ENCODE peak calls at places on chromosomes 5 and 9, in four cellular contexts. V is uterus, R is brain microvascular endothelial cell, B is tibial nerve. N is an unnamed sample.

GRCh38 chr5:115857621-115858349 is 16.1 kb downstream of the AP3S1 start:
- DNase-seq in V (no peak), R (peak; percentile 72), B (no peak), N (no peak)

GRCh38 chr5:35990941-35991592 is at the start of gene UGT3A1:
- DNase-seq in V (no peak), B (no peak), R (no peak), N (no peak)

GRCh38 chr5:56608216-56608925 is 207.0 kb upstream of the MAP3K1 start:
- DNase-seq in R (no peak), B (no peak), V (no peak), N (no peak)

GRCh38 chr9:68967800-68968199 is 46.1 kb downstream of the PRKACG start:
- DNase-seq in R (no peak), B (no peak), V (no peak), N (no peak)

GRCh38 chr9:137390553-137391410 is 32.2 kb downstream of the EXD3 start:
- DNase-seq in V (no peak), B (no peak), R (no peak), N (no peak)

GRCh38 chr9:70470050-70471015 is 55.9 kb upstream of the KLF9 start:
- DNase-seq in V (no peak), R (no peak), B (no peak), N (no peak)

GRCh38 chr5:115732026-115732425 is 84.4 kb downstream of the CDO1 start:
- DNase-seq in V (no peak), R (no peak), B (no peak), N (no peak)

GRCh38 chr9:4820172-4820571 is 27.4 kb downstream of the RCL1 start:
- DNase-seq in B (no peak), V (no peak), R (no peak), N (no peak)

GRCh38 chr5:95081500-95082355 is 203.2 kb downstream of the MCTP1 start:
- DNase-seq in V (peak; percentile 24), R (peak; percentile 84), B (peak; percentile 49), N (peak; percentile 73)

GRCh38 chr5:144469106-144469505 is 298.4 kb downstream of the KCTD16 start:
- DNase-seq in V (no peak), R (no peak), B (no peak), N (no peak)

GRCh38 chr5:51977014-51977413 is 593.8 kb downstream of the ISL1 start:
- DNase-seq in R (no peak), B (no peak), V (no peak), N (no peak)

GRCh38 chr5:115457985-115458384 is 86.6 kb downstream of the FEM1C start:
- DNase-seq in B (no peak), R (no peak), V (no peak), N (no peak)

GRCh38 chr9:117464941-117465616 is 50.2 kb upstream of the ASTN2 start:
- DNase-seq in R (no peak), V (no peak), B (no peak), N (no peak)

GRCh38 chr5:178527458-178528307 is 62.5 kb downstream of the COL23A1 start:
- DNase-seq in R (no peak), B (no peak), V (no peak), N (no peak)

GRCh38 chr9:95511952-95512750 is 4.6 kb downstream of the PTCH1 start:
- DNase-seq in R (no peak), V (no peak), B (no peak), N (peak; percentile 97)

GRCh38 chr5:159463590-159464321 is 133.5 kb upstream of the IL12B start:
- DNase-seq in R (peak; percentile 67), B (no peak), V (no peak), N (peak; percentile 80)

GRCh38 chr5:136251502-136251901 is 58.5 kb upstream of the SMIM32 start:
- DNase-seq in V (no peak), R (no peak), B (no peak), N (no peak)

GRCh38 chr5:97854871-97855762 is 672.1 kb upstream of the RIOK2 start:
- DNase-seq in R (peak; percentile 53), V (no peak), B (no peak), N (no peak)

GRCh38 chr5:74241751-74242140 is 398.8 kb downstream of the ENC1 start:
- DNase-seq in R (no peak), V (no peak), B (no peak), N (peak; percentile 51)

GRCh38 chr5:55324815-55325418 is 17.1 kb downstream of the MTREX start:
- DNase-seq in B (no peak), V (no peak), R (peak; percentile 29), N (no peak)

GRCh38 chr9:113530022-113530635 is 66.6 kb downstream of the RGS3 start:
- DNase-seq in B (no peak), V (no peak), R (no peak), N (no peak)

GRCh38 chr5:90345684-90346083 is 63.9 kb downstream of the CETN3 start:
- DNase-seq in B (no peak), V (no peak), R (no peak), N (no peak)

GRCh38 chr5:64635056-64635686 is 55.1 kb upstream of the SHISAL2B start:
- DNase-seq in V (no peak), B (no peak), R (no peak), N (no peak)

GRCh38 chr9:113381909-113382411 is 5.2 kb upstream of the HDHD3 start:
- DNase-seq in V (no peak), B (no peak), R (no peak), N (no peak)

GRCh38 chr5:132417889-132418432 is 48.5 kb downstream of the SLC22A5 start:
- DNase-seq in V (no peak), B (no peak), R (no peak), N (no peak)
- H3K27ac ChIP-seq in V (peak overlapping the region; percentile 57), B (no peak overlapping the region), R (no peak overlapping the region), N (no peak overlapping the region)

GRCh38 chr5:171493646-171494393 is 74.4 kb downstream of the FGF18 start:
- DNase-seq in B (no peak), R (no peak), V (no peak), N (no peak)

GRCh38 chr5:171492781-171493180 is 73.3 kb downstream of the FGF18 start:
- DNase-seq in B (peak; percentile 25), V (no peak), R (no peak), N (no peak)

GRCh38 chr5:171496431-171496830 is 77.0 kb downstream of the FGF18 start:
- DNase-seq in B (no peak), V (no peak), R (no peak), N (no peak)

GRCh38 chr5:171495122-171495700 is 75.8 kb downstream of the FGF18 start:
- DNase-seq in B (no peak), V (peak; percentile 42), R (no peak), N (peak; percentile 76)

GRCh38 chr5:171494452-171495121 is 75.1 kb downstream of the FGF18 start:
- DNase-seq in V (peak; percentile 89), R (peak; percentile 36), B (peak; percentile 72), N (peak; percentile 82)
- H3K27ac ChIP-seq in V (peak overlapping the region; percentile 96), R (peak overlapping the region; percentile 41), B (peak overlapping the region; percentile 69), N (peak overlapping the region; percentile 83)

DNA sequence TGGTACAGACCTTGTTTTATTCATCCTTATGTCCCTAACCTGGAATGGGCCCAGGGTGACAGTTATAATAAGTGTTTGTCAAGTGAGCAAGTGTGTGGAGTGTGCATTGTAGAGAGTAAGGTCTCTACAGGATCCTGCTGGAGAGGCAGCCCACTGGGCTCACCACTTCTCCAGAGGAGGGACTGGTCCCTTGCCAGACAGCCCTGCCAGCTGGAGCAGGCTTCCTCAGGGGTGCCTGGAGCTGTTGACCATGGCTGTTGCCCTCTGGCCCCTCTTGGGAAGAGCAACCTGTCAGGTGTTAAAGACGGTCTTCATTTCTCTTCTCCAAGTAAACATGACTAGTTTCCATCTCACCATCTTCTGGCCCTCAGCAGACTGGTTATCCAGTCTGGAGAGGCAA is 20.0 kb downstream of the IRF1 start:
- DNase-seq in V (peak; percentile 15), R (no peak), B (no peak), N (no peak)
- H3K27ac ChIP-seq in V (peak overlapping the region; percentile 38), R (peak overlapping the region; percentile 33), B (no peak overlapping the region), N (no peak overlapping the region)

GRCh38 chr9:121607434-121608248 is 43.8 kb upstream of the DAB2IP start:
- DNase-seq in B (no peak), V (peak; percentile 73), R (peak; percentile 34), N (no peak)
- H3K27ac ChIP-seq in B (no peak overlapping the region), V (peak overlapping the region; percentile 76), R (no peak overlapping the region), N (no peak overlapping the region)

DNA sequence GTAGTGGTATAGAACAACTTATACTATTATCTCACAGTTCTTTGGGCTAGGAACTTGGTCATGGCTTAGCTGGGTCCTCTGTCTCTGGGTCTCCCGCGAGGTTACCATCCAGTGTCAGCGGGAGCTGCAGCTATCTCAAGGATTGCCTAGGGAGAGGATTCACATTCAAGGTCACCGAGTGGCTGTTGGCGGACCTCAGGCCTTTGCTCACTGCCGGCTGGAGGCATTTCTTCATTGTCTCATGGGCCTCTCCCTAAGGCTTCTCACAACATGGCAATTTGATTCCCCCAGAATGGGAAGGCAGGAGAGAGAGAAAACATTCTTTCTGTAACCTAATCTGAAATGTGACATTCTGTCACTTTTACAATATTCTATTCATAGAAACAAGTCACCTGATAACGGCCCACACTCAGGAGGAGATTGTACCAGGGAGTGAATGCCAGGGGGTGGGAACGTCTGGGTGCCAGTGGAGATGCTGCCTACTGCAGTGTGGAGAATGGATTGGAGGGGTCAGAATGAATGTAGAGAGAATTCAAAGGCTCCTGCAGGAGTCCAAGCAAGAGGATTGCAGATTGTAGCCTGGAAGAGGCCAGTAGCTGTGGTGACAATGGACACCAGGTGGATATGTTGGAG is 29.5 kb upstream of the ANKRD18A start:
- DNase-seq in B (no peak), R (no peak), V (no peak), N (no peak)
- H3K27ac ChIP-seq in B (no peak overlapping the region), R (no peak overlapping the region), V (no peak overlapping the region), N (no peak overlapping the region)

DNA sequence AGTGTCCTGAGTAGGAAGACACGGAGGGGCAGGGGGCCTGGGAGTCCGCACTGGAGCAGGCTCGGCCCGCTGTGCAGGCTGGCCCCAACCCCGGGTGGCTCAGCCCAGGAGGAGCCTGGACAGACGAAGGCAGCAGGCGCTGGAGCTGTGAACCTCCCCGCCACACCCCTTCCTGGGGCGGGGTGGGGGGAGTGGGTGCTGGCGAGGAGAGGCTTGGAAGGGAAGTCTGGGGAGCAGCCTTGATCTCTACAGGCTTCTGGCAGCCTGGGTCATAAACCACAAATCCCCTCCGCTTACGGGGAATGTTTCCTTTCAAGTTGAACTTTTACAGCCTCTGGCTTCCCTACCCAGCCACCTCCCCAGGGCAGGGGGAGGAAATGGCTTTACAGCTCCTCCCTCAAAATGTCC is 19.7 kb downstream of the CRB2 start:
- DNase-seq in R (no peak), V (peak; percentile 82), B (no peak), N (no peak)
- H3K27ac ChIP-seq in R (no peak overlapping the region), V (peak overlapping the region; percentile 86), B (no peak overlapping the region), N (no peak overlapping the region)

DNA sequence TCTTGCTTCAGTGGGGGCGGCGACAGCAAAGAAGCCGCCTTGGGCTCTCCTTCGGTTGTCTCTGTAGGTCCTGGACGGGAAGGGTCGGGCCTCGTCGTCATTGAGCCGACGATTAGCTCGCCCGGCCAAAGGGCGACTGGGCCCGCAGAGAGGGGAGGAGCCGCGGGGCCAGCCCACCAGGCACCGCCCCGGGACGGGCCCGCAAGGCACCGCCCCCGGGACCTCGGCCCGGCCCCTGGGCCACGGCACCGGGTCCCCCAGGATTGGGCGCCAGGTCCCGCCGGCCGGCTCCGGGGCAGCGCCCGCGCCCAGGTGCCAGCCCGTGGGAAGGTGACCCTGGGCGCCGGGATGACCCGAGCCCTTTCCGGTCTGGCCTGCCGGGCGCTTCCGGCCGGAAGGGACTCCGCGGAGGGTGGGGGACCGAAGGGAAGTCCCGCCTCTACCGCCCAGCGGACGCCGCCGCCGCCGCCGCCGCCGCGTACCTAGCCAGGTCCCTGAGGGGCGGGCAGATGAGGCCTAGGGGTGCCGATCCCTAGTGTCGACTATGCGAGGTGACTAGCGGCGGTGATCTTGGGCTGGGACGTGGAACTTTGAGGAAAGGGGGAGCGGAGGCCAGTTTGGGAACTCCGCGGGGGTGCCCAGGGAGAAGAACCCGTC is at the start of the genes GBA2 and RGP1:
- DNase-seq in V (peak; percentile 75), B (peak; percentile 51), R (peak; percentile 45), N (peak; percentile 59)
- H3K27ac ChIP-seq in V (peak within 1 kb of the TSS; percentile 90), B (peak within 1 kb of the TSS; percentile 94), R (peak within 1 kb of the TSS; percentile 81), N (peak within 1 kb of the TSS; percentile 83)

GRCh38 chr5:52988335-52989024 is 672 bp upstream of the ITGA2 start:
- DNase-seq in B (no peak), R (no peak), V (no peak), N (no peak)
- H3K27ac ChIP-seq in B (peak overlapping the region; percentile 78), R (peak overlapping the region; percentile 46), V (peak overlapping the region; percentile 69), N (peak overlapping the region; percentile 34)

N was measured in SJSA1.